ENCODE peak calls at places on chromosomes 16 and 17, in six cellular contexts. F is glomerular endothelial cell; I is activated gamma-delta T cell treated with anti-CD3 and anti-CD28 coated beads, Interleukin-2, amount 50 U/mL, for 16 hours; M is stimulated activated CD4-positive, alpha-beta T cell treated with anti-CD3 and anti-CD28 coated beads, Interleukin-15, amount 100 ng/mL, for 1 hour; U is HT1080; B is B cell. A is an unnamed sample.
A peak's percentile ranks its signal among the peaks of the same experiment; 100 is the strongest.

GRCh38 chr17:16950488-16950887 is 21.4 kb downstream of the TNFRSF13B start:
- DNase-seq in F (no peak), I (no peak), M (no peak), U (no peak), B (no peak), A (no peak)

GRCh38 chr16:58656872-58657271 is 27.2 kb upstream of the CNOT1 start:
- DNase-seq in F (no peak), I (no peak), M (no peak), U (no peak), B (no peak), A (no peak)

GRCh38 chr17:66661411-66661843 is 173.5 kb upstream of the CACNG5 start:
- DNase-seq in F (peak; percentile 25), I (no peak), M (no peak), U (peak; percentile 88), B (no peak), A (peak; percentile 92)

GRCh38 chr16:27756206-27756970 is 206.4 kb downstream of the KATNIP start:
- DNase-seq in F (no peak), I (no peak), M (no peak), U (no peak), B (no peak), A (no peak)

GRCh38 chr17:42402121-42402516 is 13.9 kb upstream of the STAT3 start:
- DNase-seq in F (no peak), I (no peak), M (no peak), U (no peak), B (no peak), A (no peak)

GRCh38 chr16:87318158-87318644 is 1.0 kb upstream of the C16orf95 start:
- DNase-seq in F (no peak), I (no peak), M (no peak), U (no peak), B (no peak), A (peak; percentile 23)

GRCh38 chr17:66446419-66446818 is 144.0 kb downstream of the PRKCA start:
- DNase-seq in F (no peak), I (no peak), M (no peak), U (no peak), B (no peak), A (no peak)

GRCh38 chr17:72515291-72516065 is 394.7 kb downstream of the SOX9 start:
- DNase-seq in F (no peak), I (no peak), M (no peak), U (peak; percentile 36), B (no peak), A (peak; percentile 94)

GRCh38 chr16:46555981-46556380 is 65.2 kb downstream of the SHCBP1 start:
- DNase-seq in F (no peak), I (no peak), M (no peak), U (peak; percentile 73), B (no peak), A (peak; percentile 80)

GRCh38 chr16:27712251-27712711 is 162.3 kb downstream of the KATNIP start:
- DNase-seq in F (no peak), I (no peak), M (no peak), U (no peak), B (no peak), A (no peak)

GRCh38 chr16:56672761-56673536 is 3.3 kb downstream of the MT1H start:
- DNase-seq in F (no peak), I (no peak), M (no peak), U (no peak), B (no peak), A (no peak)

GRCh38 chr17:44518032-44518431 is 14.8 kb upstream of the GPATCH8 start:
- DNase-seq in F (no peak), I (no peak), M (no peak), U (peak; percentile 77), B (no peak), A (peak; percentile 44)